ENCODE peak calls at places on chromosomes 5 and 9, in eight cellular contexts. B is NK-92 treated with Interleukin-12 subunit alpha and Interleukin-12 subunit beta, amount 100 ng/mL, for 24 hours; M is NCI-H146; D is lung microvascular endothelial cell; J is astrocyte of the spinal cord; L is T-helper 22 cell; G is WTC11; Z is mesothelial cell of epicardium. F is an unnamed sample.
A peak's percentile ranks its signal among the peaks of the same experiment; 100 is the strongest.

GRCh38 chr5:33048315-33048714 is 337.2 kb downstream of the NPR3 start:
- DNase-seq in B (no peak), M (no peak), D (no peak), J (no peak), L (no peak), G (peak; percentile 16), Z (no peak), F (no peak)

GRCh38 chr9:106846847-106847246 is 16.1 kb upstream of the ZNF462 start:
- DNase-seq in B (no peak), M (no peak), D (peak; percentile 22), J (peak; percentile 46), L (no peak), G (no peak), Z (no peak), F (peak; percentile 79)

GRCh38 chr5:96582343-96582742 is 79.8 kb upstream of the CAST start:
- DNase-seq in B (no peak), M (no peak), D (peak; percentile 62), J (peak; percentile 52), L (no peak), G (no peak), Z (no peak), F (peak; percentile 91)

GRCh38 chr5:67774796-67775195 is 440.8 kb upstream of the PIK3R1 start:
- DNase-seq in B (no peak), M (no peak), D (no peak), J (no peak), L (no peak), G (no peak), Z (no peak), F (no peak)

GRCh38 chr5:5497132-5497748 is 74.8 kb downstream of the ICE1 start:
- DNase-seq in B (no peak), M (no peak), D (peak; percentile 63), J (peak; percentile 68), L (no peak), G (peak; percentile 55), Z (no peak), F (peak; percentile 33)

GRCh38 chr9:112711050-112711689 is 6.7 kb downstream of the INIP start:
- DNase-seq in B (no peak), M (no peak), D (peak; percentile 57), J (peak; percentile 47), L (no peak), G (no peak), Z (no peak), F (peak; percentile 48)

GRCh38 chr5:127846884-127847283 is 143.7 kb downstream of the CCDC192 start:
- DNase-seq in B (no peak), M (no peak), D (no peak), J (no peak), L (no peak), G (no peak), Z (no peak), F (no peak)

GRCh38 chr9:69130456-69131441 is 43.3 kb upstream of the TJP2 start:
- DNase-seq in B (no peak), M (no peak), D (peak; percentile 65), J (peak; percentile 81), L (no peak), G (no peak), Z (no peak), F (peak; percentile 92)

GRCh38 chr5:174735498-174736350 is 11.3 kb downstream of the MSX2 start:
- DNase-seq in B (no peak), M (no peak), D (no peak), J (no peak), L (no peak), G (peak; percentile 72), Z (no peak), F (peak; percentile 3)

GRCh38 chr5:138282918-138283742 is 8.7 kb upstream of the GFRA3 start:
- DNase-seq in B (no peak), M (peak; percentile 45), D (peak; percentile 64), J (peak; percentile 51), L (no peak), G (peak; percentile 57), Z (peak; percentile 21), F (peak; percentile 69)

GRCh38 chr9:94931036-94931633 is 204.6 kb downstream of the AOPEP start:
- DNase-seq in B (no peak), M (no peak), D (no peak), J (no peak), L (no peak), G (no peak), Z (no peak), F (no peak)

GRCh38 chr5:141844414-141845097 is 33.7 kb downstream of the PCDH1 start:
- DNase-seq in B (no peak), M (no peak), D (no peak), J (no peak), L (no peak), G (no peak), Z (no peak), F (no peak)

GRCh38 chr9:109940536-109940935 is 160.5 kb downstream of the PALM2AKAP2 start:
- DNase-seq in B (no peak), M (no peak), D (no peak), J (no peak), L (no peak), G (no peak), Z (no peak), F (no peak)

GRCh38 chr5:176542596-176543427 is 5.6 kb upstream of the RNF44 start:
- DNase-seq in B (peak; percentile 61), M (peak; percentile 46), D (no peak), J (no peak), L (peak; percentile 30), G (peak; percentile 50), Z (no peak), F (no peak)

GRCh38 chr5:40736103-40736875 is 19.5 kb downstream of the TTC33 start:
- DNase-seq in B (no peak), M (peak; percentile 17), D (peak; percentile 76), J (peak; percentile 72), L (no peak), G (no peak), Z (no peak), F (peak; percentile 68)

GRCh38 chr5:116569999-116570398 is 4.6 kb downstream of the SEMA6A start:
- DNase-seq in B (no peak), M (no peak), D (no peak), J (no peak), L (no peak), G (no peak), Z (no peak), F (no peak)

GRCh38 chr9:136539427-136540412 is 6.1 kb downstream of the NOTCH1 start:
- DNase-seq in B (no peak), M (no peak), D (peak; percentile 96), J (peak; percentile 73), L (peak; percentile 89), G (peak; percentile 64), Z (no peak), F (peak; percentile 80)

GRCh38 chr5:179913461-179913860 is 5.8 kb upstream of the TBC1D9B start:
- DNase-seq in B (no peak), M (no peak), D (no peak), J (no peak), L (no peak), G (no peak), Z (no peak), F (no peak)

GRCh38 chr5:8864053-8864452 is 681.8 kb downstream of the SEMA5A start:
- DNase-seq in B (no peak), M (no peak), D (peak; percentile 53), J (no peak), L (no peak), G (peak; percentile 68), Z (no peak), F (peak; percentile 40)

GRCh38 chr9:26723486-26723885 is 169.1 kb downstream of the CAAP1 start:
- DNase-seq in B (no peak), M (peak; percentile 85), D (peak; percentile 21), J (peak; percentile 5), L (no peak), G (peak; percentile 90), Z (no peak), F (peak; percentile 16)

GRCh38 chr5:14429102-14429501 is 152.5 kb upstream of the OTULINL start:
- DNase-seq in B (no peak), M (no peak), D (no peak), J (no peak), L (no peak), G (no peak), Z (no peak), F (no peak)

GRCh38 chr9:133113163-133113927 is 7.7 kb downstream of the RALGDS start:
- DNase-seq in B (no peak), M (no peak), D (peak; percentile 41), J (peak; percentile 74), L (no peak), G (no peak), Z (no peak), F (peak; percentile 60)

GRCh38 chr5:168752012-168752411 is 172.8 kb upstream of the PANK3 start:
- DNase-seq in B (no peak), M (no peak), D (no peak), J (no peak), L (no peak), G (no peak), Z (no peak), F (no peak)

GRCh38 chr5:35129921-35130485 is 82.3 kb upstream of the AGXT2 start:
- DNase-seq in B (no peak), M (no peak), D (no peak), J (peak; percentile 75), L (peak; percentile 55), G (no peak), Z (no peak), F (peak; percentile 96)

GRCh38 chr9:37300620-37301368 is 121.7 kb upstream of the GRHPR start:
- DNase-seq in B (no peak), M (no peak), D (peak; percentile 45), J (peak; percentile 39), L (no peak), G (no peak), Z (no peak), F (peak; percentile 30)

GRCh38 chr5:53114988-53115387 is 5.4 kb upstream of the MOCS2 start:
- DNase-seq in B (no peak), M (no peak), D (peak; percentile 41), J (peak; percentile 36), L (no peak), G (no peak), Z (no peak), F (peak; percentile 45)

GRCh38 chr9:119412399-119412798 is 43.2 kb upstream of the BRINP1 start:
- DNase-seq in B (no peak), M (no peak), D (no peak), J (no peak), L (no peak), G (peak; percentile 18), Z (no peak), F (peak; percentile 48)

GRCh38 chr9:133351526-133351907 is 3.5 kb downstream of the RPL7A start:
- DNase-seq in B (no peak), M (no peak), D (no peak), J (no peak), L (no peak), G (no peak), Z (no peak), F (no peak)

GRCh38 chr9:120289990-120290925 is 289.7 kb downstream of the CDK5RAP2 start:
- DNase-seq in B (no peak), M (no peak), D (no peak), J (no peak), L (no peak), G (no peak), Z (no peak), F (no peak)

GRCh38 chr9:132789706-132790105 is 88.4 kb downstream of the AK8 start:
- DNase-seq in B (no peak), M (no peak), D (no peak), J (no peak), L (no peak), G (no peak), Z (no peak), F (no peak)

GRCh38 chr5:58629190-58630159 is 46.6 kb downstream of the RAB3C start:
- DNase-seq in B (no peak), M (no peak), D (peak; percentile 61), J (no peak), L (no peak), G (no peak), Z (no peak), F (no peak)